ENCODE peak calls at places on chromosomes 1 and 21, in four cellular contexts. H is adipocyte; V is CD4-positive, alpha-beta memory T cell; D is CD8-positive, alpha-beta T cell. X is an unnamed sample. For H3K4me1, the result is how much of the 10 kb centered on the place peaks cover.

GRCh38 chr1:202998836-202999750 is 8.1 kb upstream of the TMEM183A start:
- DNase-seq in H (peak), V (peak), D (peak), X (peak)

GRCh38 chr1:11441211-11441952 is 37.6 kb upstream of the DISP3 start:
- DNase-seq in H (no peak), V (no peak), D (no peak), X (no peak)

GRCh38 chr1:202029171-202029665 is 18.8 kb downstream of the ELF3 start:
- DNase-seq in H (peak), V (no peak), D (no peak), X (no peak)

GRCh38 chr1:78038491-78038939 is 7.3 kb upstream of the GIPC2 start:
- DNase-seq in H (no peak), V (no peak), D (no peak), X (no peak)

GRCh38 chr1:167057297-167057688 is 32.9 kb downstream of the GPA33 start:
- DNase-seq in H (peak), V (no peak), D (no peak), X (no peak)

GRCh38 chr1:216722841-216723240 is 388 bp downstream of the ESRRG start:
- DNase-seq in H (no peak), V (no peak), D (no peak), X (no peak)

GRCh38 chr1:12615166-12615915 is 2.7 kb downstream of the DHRS3 start:
- DNase-seq in H (no peak), V (no peak), D (no peak), X (no peak)

GRCh38 chr21:23531444-23531843 is 2075.8 kb downstream of the MRPL39 start:
- DNase-seq in H (no peak), V (no peak), D (no peak), X (no peak)

GRCh38 chr1:9207715-9208114 is 26.9 kb upstream of the H6PD start:
- DNase-seq in H (no peak), V (no peak), D (no peak), X (no peak)

GRCh38 chr1:223430221-223430620 is 37.0 kb downstream of the CCDC185 start:
- DNase-seq in H (no peak), V (no peak), D (no peak), X (no peak)

GRCh38 chr1:23376890-23377811 is 7.5 kb upstream of the ZNF436 start:
- DNase-seq in H (peak), V (no peak), D (no peak), X (no peak)

GRCh38 chr21:46245213-46245915 is 16.8 kb upstream of the LSS start:
- DNase-seq in H (no peak), V (no peak), D (no peak), X (no peak)

GRCh38 chr1:23436520-23437354 is 12.2 kb upstream of the TCEA3 start:
- DNase-seq in H (no peak), V (no peak), D (peak), X (peak)

GRCh38 chr1:145977486-145978476 is 13.3 kb downstream of the POLR3GL start:
- DNase-seq in H (peak), V (peak), D (peak), X (peak)

GRCh38 chr1:232227171-232227740 is 402.7 kb downstream of the SIPA1L2 start:
- DNase-seq in H (no peak), V (no peak), D (no peak), X (no peak)

GRCh38 chr1:234980657-234981396 is 147.8 kb downstream of the TOMM20 start:
- DNase-seq in H (peak), V (peak), D (peak), X (no peak)

GRCh38 chr21:45270306-45270821 is 17.3 kb downstream of the POFUT2 start:
- DNase-seq in H (no peak), V (peak), D (no peak), X (no peak)

GRCh38 chr1:91513160-91513559 is 12.5 kb downstream of the CDC7 start:
- DNase-seq in H (peak), V (no peak), D (no peak), X (peak)

GRCh38 chr1:221708076-221708571 is 33.8 kb downstream of the DUSP10 start:
- DNase-seq in H (peak), V (peak), D (peak), X (peak)

GRCh38 chr1:5781079-5781478 is 211.1 kb downstream of the NPHP4 start:
- DNase-seq in H (no peak), V (no peak), D (no peak), X (no peak)

GRCh38 chr1:54567961-54568360 is 19.9 kb downstream of the ACOT11 start:
- DNase-seq in H (peak), V (no peak), D (no peak), X (no peak)

GRCh38 chr1:68963353-68963752 is 466.5 kb upstream of the DEPDC1 start:
- DNase-seq in H (no peak), V (no peak), D (no peak), X (no peak)

GRCh38 chr1:33943978-33944377 is 80.1 kb downstream of the HMGB4 start:
- DNase-seq in H (peak), V (no peak), D (no peak), X (no peak)

GRCh38 chr1:42680921-42681683 is 1.1 kb upstream of the YBX1 start:
- DNase-seq in H (peak), V (peak), D (peak), X (no peak)

GRCh38 chr1:110916669-110917306 is 43.8 kb downstream of the CD53 start:
- DNase-seq in H (peak), V (no peak), D (peak), X (no peak)

GRCh38 chr1:31789259-31790065 is 25.3 kb upstream of the ADGRB2 start:
- DNase-seq in H (peak), V (peak), D (peak), X (peak)

GRCh38 chr1:56496158-56496557 is 83.2 kb downstream of the PLPP3 start:
- DNase-seq in H (no peak), V (no peak), D (no peak), X (no peak)

GRCh38 chr21:38806153-38806941 is 618 bp downstream of the ETS2 start:
- DNase-seq in H (peak), V (peak), D (peak), X (peak)

GRCh38 chr1:106889054-106889453 is 167.4 kb upstream of the PRMT6 start:
- DNase-seq in H (no peak), V (no peak), D (no peak), X (no peak)

GRCh38 chr1:92876351-92876750 is 44.5 kb downstream of the RPL5 start:
- DNase-seq in H (no peak), V (no peak), D (no peak), X (no peak)

GRCh38 chr1:56113679-56114078 is 465.7 kb downstream of the PLPP3 start:
- DNase-seq in H (no peak), V (no peak), D (no peak), X (no peak)

GRCh38 chr1:37596182-37596667 is 488 bp upstream of the GNL2 start:
- DNase-seq in H (no peak), V (no peak), D (no peak), X (no peak)

GRCh38 chr1:99445486-99445885 is 181.2 kb downstream of the PLPPR4 start:
- DNase-seq in H (peak), V (no peak), D (no peak), X (no peak)

GRCh38 chr1:206566976-206567375 is 45.3 kb downstream of the EIF2D start:
- DNase-seq in H (no peak), V (peak), D (no peak), X (no peak)

GRCh38 chr1:178534137-178534868 is 21.4 kb downstream of the TEX35 start:
- DNase-seq in H (no peak), V (no peak), D (no peak), X (no peak)

GRCh38 chr1:227453962-227454361 is 109.4 kb upstream of the ZNF678 start:
- DNase-seq in H (no peak), V (no peak), D (no peak), X (no peak)

GRCh38 chr1:153741946-153742345 is 14.1 kb downstream of the INTS3 start:
- DNase-seq in H (no peak), V (no peak), D (no peak), X (no peak)

GRCh38 chr1:21608813-21609212 is 60.3 kb downstream of the RAP1GAP start:
- DNase-seq in H (no peak), V (no peak), D (no peak), X (no peak)

GRCh38 chr1:67970088-67970487 is 80.3 kb downstream of the DIRAS3 start:
- DNase-seq in H (peak), V (no peak), D (no peak), X (no peak)

GRCh38 chr1:229122606-229123005 is 148.3 kb upstream of the RAB4A start:
- DNase-seq in H (no peak), V (no peak), D (no peak), X (no peak)
- H3K4me1 ChIP-seq in H (under half), V (under half), D (under half), X (under half)

GRCh38 chr1:27556781-27557595 is 47.0 kb downstream of the AHDC1 start:
- DNase-seq in H (peak), V (peak), D (peak), X (peak)
- H3K4me3 ChIP-seq in H (peak), V (no peak), D (no peak), X (no peak)

GRCh38 chr1:155008015-155008941 is 5.7 kb downstream of the ZBTB7B start:
- DNase-seq in H (no peak), V (peak), D (no peak), X (no peak)

GRCh38 chr1:155006601-155007101 is 4.0 kb downstream of the ZBTB7B start:
- DNase-seq in H (peak), V (peak), D (no peak), X (peak)

GRCh38 chr1:155005076-155005971 is 2.7 kb downstream of the ZBTB7B start:
- DNase-seq in H (no peak), V (peak), D (no peak), X (peak)

GRCh38 chr1:155009221-155009711 is 6.7 kb downstream of the ZBTB7B start:
- DNase-seq in H (no peak), V (peak), D (no peak), X (no peak)

GRCh38 chr1:155007253-155007828 is 4.7 kb downstream of the ZBTB7B start:
- DNase-seq in H (no peak), V (peak), D (no peak), X (no peak)
- H3K4me1 ChIP-seq in H (under half), V (half or more), D (half or more), X (half or more)

DNA sequence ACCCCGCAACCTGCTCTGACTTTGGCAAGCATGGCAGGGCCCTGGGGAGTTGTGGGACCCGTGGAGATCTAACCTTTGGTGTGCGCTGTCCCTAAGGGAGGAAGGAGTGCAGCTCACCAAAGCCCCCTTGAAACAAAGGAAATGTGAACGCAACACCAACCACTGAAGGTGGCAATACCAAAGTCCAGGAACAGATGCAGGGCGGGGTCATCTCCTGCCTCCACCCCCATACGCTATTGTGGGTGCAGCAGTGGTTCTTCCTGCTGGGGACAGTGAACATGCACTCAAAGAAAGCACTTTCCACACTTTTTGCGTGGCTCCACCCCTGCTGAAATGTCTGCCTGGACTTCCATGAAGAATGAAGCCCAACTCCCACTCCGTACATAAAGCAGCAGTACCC is 93.0 kb downstream of the UBE2U start:
- DNase-seq in H (no peak), V (no peak), D (no peak), X (no peak)
- H3K4me3 ChIP-seq in H (no peak), V (no peak), D (no peak), X (no peak)

DNA sequence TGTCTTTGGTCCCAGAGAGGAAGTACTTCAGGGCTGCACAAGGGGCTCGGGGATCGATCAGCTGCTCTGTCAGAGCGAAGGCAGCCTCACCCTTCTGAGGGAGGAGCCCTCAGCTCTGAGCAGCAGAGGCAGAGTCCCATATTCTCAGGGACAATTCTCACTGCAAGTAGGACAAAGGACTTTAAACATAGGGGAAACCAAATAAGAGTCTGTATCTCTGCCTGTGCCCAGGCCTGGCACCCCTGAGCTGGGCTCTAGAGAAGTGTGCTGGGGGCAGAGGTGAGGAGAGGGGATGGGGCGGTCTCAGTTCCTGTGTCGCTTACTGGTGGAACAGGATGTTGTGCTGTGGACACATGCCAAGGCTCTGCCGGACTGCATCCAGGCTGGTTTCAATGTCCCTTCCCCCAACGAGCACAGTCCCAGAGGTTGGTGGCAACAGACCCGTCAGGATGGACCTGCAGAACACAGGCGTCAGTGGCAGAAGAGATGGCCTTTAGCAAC is 76.6 kb downstream of the ABCA4 start:
- DNase-seq in H (no peak), V (no peak), D (no peak), X (no peak)
- H3K4me1 ChIP-seq in H (under half), V (under half), D (under half), X (under half)

X was measured in CD4-positive, CD25-positive, alpha-beta regulatory T cell.